ENCODE peak calls at places on chromosomes 2 and 18, in ten cellular contexts. S, B, T, Q, P, W, J, E, R and H are unnamed samples.

GRCh38 chr2:150147889-150148683 is 339.4 kb downstream of the RND3 start:
- DNase-seq in S (no peak), E (no peak), W (no peak), J (peak), P (no peak), R (no peak), Q (no peak), T (no peak), B (no peak), H (no peak)

GRCh38 chr2:201546576-201546975 is 95.0 kb downstream of the STRADB start:
- DNase-seq in Q (no peak), W (no peak), B (no peak), T (no peak), E (no peak), J (peak), S (no peak), R (no peak), P (no peak), H (no peak)

GRCh38 chr2:206127656-206128055 is 31.6 kb downstream of the NDUFS1 start:
- DNase-seq in R (no peak), Q (no peak), B (no peak), P (no peak), J (peak), T (no peak), E (peak), S (no peak), W (no peak), H (no peak)

GRCh38 chr2:26933638-26934334 is 36.7 kb upstream of the MAPRE3 start:
- DNase-seq in P (no peak), J (no peak), T (no peak), B (no peak), W (no peak), Q (no peak), R (no peak), E (no peak), S (no peak), H (no peak)

GRCh38 chr2:10911291-10912075 is at the start of gene KCNF1:
- DNase-seq in P (peak), T (peak), Q (peak), J (peak), E (peak), S (no peak), W (no peak), B (peak), R (no peak), H (peak)

GRCh38 chr2:213868526-213868925 is 542.3 kb upstream of the VWC2L start:
- DNase-seq in B (no peak), S (no peak), E (no peak), J (no peak), Q (no peak), R (no peak), T (no peak), W (no peak), P (no peak), H (no peak)

GRCh38 chr2:172049721-172050120 is 35.6 kb upstream of the DLX1 start:
- DNase-seq in T (no peak), W (no peak), Q (no peak), P (no peak), B (no peak), S (no peak), J (no peak), E (no peak), R (no peak), H (no peak)

GRCh38 chr2:35989523-35989922 is 366.1 kb upstream of the CRIM1 start:
- DNase-seq in B (no peak), S (no peak), R (no peak), Q (no peak), T (no peak), W (no peak), E (no peak), P (no peak), J (no peak), H (no peak)

GRCh38 chr18:22570492-22570891 is 152.8 kb upstream of the CTAGE1 start:
- DNase-seq in R (no peak), P (no peak), S (no peak), Q (no peak), B (no peak), W (no peak), J (no peak), T (no peak), E (peak), H (no peak)

GRCh38 chr18:34709631-34710429 is at the start of gene DTNA:
- DNase-seq in S (peak), T (no peak), P (no peak), Q (no peak), B (no peak), J (peak), R (peak), E (peak), W (no peak), H (no peak)

GRCh38 chr2:47069628-47070154 is 85.4 kb downstream of the STPG4 start:
- DNase-seq in W (peak), R (no peak), J (no peak), S (peak), E (peak), B (peak), P (peak), T (no peak), Q (peak), H (peak)

GRCh38 chr18:41732371-41732770 is 222.7 kb upstream of the PIK3C3 start:
- DNase-seq in Q (no peak), B (no peak), R (no peak), S (no peak), W (no peak), J (no peak), P (no peak), E (no peak), T (no peak), H (no peak)

GRCh38 chr18:39721712-39722111 is 2156.1 kb upstream of the CELF4 start:
- DNase-seq in Q (no peak), S (no peak), E (no peak), P (no peak), B (no peak), R (no peak), T (no peak), J (no peak), W (no peak), H (no peak)

GRCh38 chr2:240131941-240132650 is 4.0 kb downstream of the COPS9 start:
- DNase-seq in S (no peak), P (no peak), W (no peak), J (no peak), Q (peak), R (no peak), T (no peak), B (no peak), E (no peak), H (no peak)
- TF ChIP-seq CTCF in S (no peak), P (no peak), W (no peak), J (no peak), Q (no peak), R (no peak), T (peak), B (peak), E (peak), H (no peak)

GRCh38 chr2:121283670-121284245 is 1.2 kb downstream of the TFCP2L1 start:
- DNase-seq in P (no peak), R (no peak), B (no peak), J (no peak), Q (peak), E (peak), T (no peak), W (no peak), S (no peak), H (no peak)

GRCh38 chr2:121282800-121283382 is 2.1 kb downstream of the TFCP2L1 start:
- DNase-seq in W (no peak), S (no peak), E (no peak), R (no peak), Q (peak), B (no peak), J (no peak), P (peak), T (no peak), H (no peak)

GRCh38 chr2:121285077-121285449 is at the start of gene TFCP2L1:
- DNase-seq in E (peak), T (no peak), B (peak), J (no peak), W (no peak), Q (peak), S (no peak), R (no peak), P (peak), H (peak)

GRCh38 chr2:121285926-121286325 is 924 bp upstream of the TFCP2L1 start:
- DNase-seq in R (no peak), S (no peak), E (no peak), P (no peak), B (no peak), Q (no peak), W (no peak), J (no peak), T (no peak), H (no peak)

DNA sequence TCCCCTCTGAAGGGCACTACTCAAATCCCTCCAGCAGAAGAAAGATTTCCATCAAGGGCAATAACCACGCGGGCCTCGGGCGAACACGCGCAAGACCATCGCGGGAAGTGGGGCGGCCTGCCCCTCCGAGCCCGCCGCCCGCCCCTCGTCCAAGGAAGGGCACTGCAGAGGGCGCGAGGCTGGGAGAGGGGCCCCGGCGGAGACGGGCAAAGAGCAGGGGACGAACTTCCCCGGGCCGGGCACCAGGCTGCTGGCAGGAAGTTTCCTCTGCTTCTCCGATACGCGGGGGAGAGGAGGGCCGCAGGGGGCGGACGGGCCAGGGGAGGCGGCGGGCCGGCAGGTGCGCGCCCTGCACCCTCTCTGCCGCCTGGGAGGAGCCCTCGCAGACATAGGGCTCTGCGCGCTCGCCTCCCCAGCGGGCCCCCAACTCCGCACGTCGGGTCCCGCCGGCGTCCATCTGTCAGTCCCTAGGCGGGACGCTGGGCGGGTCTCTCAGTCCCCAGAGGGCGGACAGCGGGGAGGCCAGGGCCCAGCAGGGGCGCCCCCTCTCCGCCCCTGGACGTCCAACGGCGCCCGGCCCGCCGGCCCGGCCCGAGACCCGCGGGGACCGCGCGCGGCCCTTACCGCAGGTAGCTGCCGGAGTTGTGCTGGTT is 452 bp downstream of the TFCP2L1 start:
- DNase-seq in E (no peak), T (no peak), S (no peak), R (no peak), P (no peak), B (peak), W (no peak), J (no peak), Q (no peak), H (peak)
- TF ChIP-seq CTCF in E (no peak), T (no peak), S (no peak), R (no peak), P (no peak), B (no peak), W (no peak), J (no peak), Q (no peak), H (no peak)

GRCh38 chr2:84022810-84023431 is 436.2 kb downstream of the SUCLG1 start:
- DNase-seq in S (peak), Q (no peak), B (peak), T (peak), W (peak), E (peak), J (peak), P (peak), R (peak), H (peak)
- TF ChIP-seq CTCF in S (no peak), Q (peak), B (peak), T (peak), W (peak), E (peak), J (peak), P (peak), R (peak), H (peak)

GRCh38 chr2:7031424-7032245 is 114.4 kb downstream of the RNF144A start:
- DNase-seq in Q (peak), B (peak), W (no peak), T (no peak), R (no peak), S (peak), E (peak), J (peak), P (peak), H (no peak)
- TF ChIP-seq CTCF in Q (peak), B (no peak), W (no peak), T (no peak), R (no peak), S (no peak), E (peak), J (no peak), P (peak), H (no peak)